ENCODE peak calls at places on chromosomes 11 and 22, in six cellular contexts. T, V, N, U, D and K are unnamed samples.

GRCh38 chr11:22347857-22348496 is 9.8 kb downstream of the SLC17A6 start:
- DNase-seq in T (no peak), V (no peak), N (no peak), U (no peak), D (no peak), K (no peak)

GRCh38 chr22:45240137-45240809 is 421 bp downstream of the KIAA0930 start:
- DNase-seq in T (no peak), V (no peak), N (no peak), U (peak), D (peak), K (peak)

GRCh38 chr22:21980547-21980946 is 2.0 kb downstream of the TOP3B start:
- DNase-seq in T (no peak), V (no peak), N (no peak), U (no peak), D (no peak), K (no peak)

GRCh38 chr11:29538339-29539036 is 478.3 kb downstream of the KCNA4 start:
- DNase-seq in T (no peak), V (no peak), N (no peak), U (no peak), D (no peak), K (no peak)

GRCh38 chr11:27429740-27430451 is 42.7 kb downstream of the LGR4 start:
- DNase-seq in T (no peak), V (no peak), N (peak), U (no peak), D (peak), K (no peak)

GRCh38 chr11:57336111-57336666 is 497 bp upstream of the SSRP1 start:
- DNase-seq in T (no peak), V (no peak), N (no peak), U (no peak), D (no peak), K (no peak)

GRCh38 chr11:60719406-60719805 is 5.1 kb upstream of the MS4A18 start:
- DNase-seq in T (no peak), V (no peak), N (no peak), U (no peak), D (no peak), K (no peak)

GRCh38 chr22:17867160-17867785 is 93.0 kb upstream of the BID start:
- DNase-seq in T (no peak), V (no peak), N (no peak), U (no peak), D (no peak), K (no peak)

GRCh38 chr11:2120359-2121100 is 18.7 kb downstream of the IGF2 start:
- DNase-seq in T (no peak), V (no peak), N (no peak), U (peak), D (peak), K (no peak)

GRCh38 chr11:83284501-83285051 is 1.6 kb downstream of the CCDC90B start:
- DNase-seq in T (no peak), V (no peak), N (no peak), U (no peak), D (no peak), K (peak)

GRCh38 chr11:45252134-45252856 is 33.8 kb downstream of the SYT13 start:
- DNase-seq in T (peak), V (peak), N (peak), U (peak), D (peak), K (peak)

GRCh38 chr11:20274031-20274430 is 89.5 kb upstream of the HTATIP2 start:
- DNase-seq in T (no peak), V (peak), N (no peak), U (peak), D (no peak), K (no peak)

GRCh38 chr11:121669422-121669821 is 216.7 kb upstream of the SORL1-AS1 start:
- DNase-seq in T (no peak), V (no peak), N (no peak), U (no peak), D (no peak), K (no peak)

GRCh38 chr11:121661796-121662508 is 209.2 kb upstream of the SORL1-AS1 start:
- DNase-seq in T (no peak), V (no peak), N (peak), U (no peak), D (no peak), K (peak)

GRCh38 chr11:121670792-121671275 is 218.1 kb upstream of the SORL1-AS1 start:
- DNase-seq in T (no peak), V (no peak), N (no peak), U (no peak), D (no peak), K (no peak)

GRCh38 chr11:121664144-121664543 is 211.4 kb upstream of the SORL1-AS1 start:
- DNase-seq in T (no peak), V (no peak), N (no peak), U (no peak), D (no peak), K (no peak)

DNA sequence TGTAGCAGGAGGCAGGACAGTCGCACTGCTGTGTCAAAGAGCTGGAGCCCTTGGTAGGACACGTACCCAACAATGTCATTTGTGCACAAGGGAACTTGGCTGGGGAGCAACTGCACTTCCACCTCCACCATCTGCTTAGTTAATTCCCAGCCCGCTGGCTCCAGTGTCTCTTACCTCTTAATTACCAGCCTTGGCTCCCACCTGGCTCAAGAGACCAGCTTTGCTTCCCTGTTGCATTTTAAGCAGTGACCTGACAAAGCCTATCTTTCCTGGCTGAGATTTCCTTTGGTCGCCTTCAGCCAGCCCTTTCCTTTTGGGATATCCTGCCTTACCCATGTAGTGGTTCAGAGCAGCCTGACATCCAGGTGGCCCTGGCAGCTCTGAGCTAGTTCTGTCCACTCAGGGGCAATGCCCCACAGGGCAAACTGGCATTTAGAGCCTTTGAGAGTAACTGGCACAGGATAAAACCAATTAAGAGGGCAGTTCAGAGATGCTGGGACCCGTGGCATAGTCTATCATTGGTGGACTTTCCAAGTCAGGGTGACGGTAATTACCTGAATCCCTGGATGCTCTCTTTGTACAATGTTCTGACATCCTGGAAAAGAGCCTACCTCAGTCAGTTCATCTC is 212.6 kb upstream of the SORL1-AS1 start:
- DNase-seq in T (no peak), V (no peak), N (no peak), U (no peak), D (no peak), K (no peak)
- H3K23ac ChIP-seq in T (no peak), V (no peak), N (no peak), U (no peak), D (peak), K (no peak)

GRCh38 chr22:28220626-28221363 is 301.7 kb upstream of the PITPNB start:
- DNase-seq in T (no peak), V (no peak), N (no peak), U (no peak), D (no peak), K (no peak)
- H3K23ac ChIP-seq in T (no peak), V (no peak), N (no peak), U (no peak), D (no peak), K (no peak)

DNA sequence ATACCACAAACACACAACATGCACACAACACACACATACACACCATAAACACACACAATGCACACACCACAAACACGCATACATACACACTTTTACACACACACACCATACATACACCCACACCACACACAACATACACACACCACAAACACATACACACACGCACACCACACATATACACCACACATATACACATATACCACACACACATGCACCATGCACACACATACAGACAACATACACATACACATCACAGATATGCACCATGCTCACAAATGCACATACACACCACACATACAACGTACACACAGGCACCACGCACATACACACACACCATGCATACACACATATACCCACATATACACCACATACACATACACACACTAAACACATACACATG is 11.7 kb upstream of the B4GALNT4 start:
- DNase-seq in T (no peak), V (no peak), N (no peak), U (no peak), D (no peak), K (no peak)
- H3K23ac ChIP-seq in T (no peak), V (no peak), N (peak), U (no peak), D (peak), K (no peak)

GRCh38 chr22:50338042-50338573 is 5.0 kb upstream of the PPP6R2 start:
- DNase-seq in T (no peak), V (no peak), N (no peak), U (no peak), D (no peak), K (no peak)
- H3K23ac ChIP-seq in T (peak), V (peak), N (peak), U (peak), D (peak), K (no peak)

DNA sequence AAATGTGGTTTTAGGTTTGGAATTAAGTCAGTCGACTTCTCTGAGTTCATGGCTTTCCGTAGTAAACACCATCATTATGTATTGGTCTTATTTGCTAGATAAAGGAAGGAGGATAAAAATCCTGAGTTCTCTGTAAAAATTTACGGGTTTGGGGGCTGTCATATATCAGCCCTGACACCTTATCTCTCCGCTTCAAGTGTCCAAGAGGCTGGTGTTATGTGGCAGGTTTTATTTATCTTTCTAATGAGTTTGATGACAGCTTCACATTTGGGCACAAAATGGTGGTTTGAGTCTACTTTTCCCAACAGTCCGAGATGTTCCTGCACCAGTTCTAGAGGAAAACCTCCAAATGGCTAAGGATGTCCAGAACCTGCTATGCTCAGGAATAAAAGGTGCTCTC is 67.3 kb upstream of the VSTM5 start:
- DNase-seq in T (no peak), V (no peak), N (no peak), U (no peak), D (no peak), K (no peak)
- H3K23ac ChIP-seq in T (no peak), V (no peak), N (no peak), U (no peak), D (no peak), K (no peak)

DNA sequence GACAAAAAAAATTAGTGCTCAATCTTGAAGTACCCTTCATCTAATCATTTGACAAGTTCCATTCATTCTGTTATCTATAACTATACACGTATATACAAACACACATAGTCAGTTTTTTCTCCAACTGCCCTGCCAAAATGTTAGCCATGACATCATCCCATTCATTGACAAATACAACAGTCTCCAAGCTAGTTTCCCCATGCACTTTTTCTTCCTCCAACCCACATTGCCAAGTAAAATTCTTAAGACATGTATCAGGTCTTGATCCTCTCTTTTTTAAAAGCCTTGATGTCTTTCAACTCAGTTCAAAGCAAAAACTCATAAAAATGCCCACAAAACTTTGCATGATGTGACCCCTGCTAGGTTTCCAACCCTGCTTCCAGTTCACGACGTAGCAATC is 58.1 kb downstream of the DDI1 start:
- DNase-seq in T (no peak), V (no peak), N (peak), U (no peak), D (no peak), K (no peak)
- H3K23ac ChIP-seq in T (no peak), V (no peak), N (no peak), U (no peak), D (no peak), K (no peak)

GRCh38 chr22:43081968-43082367 is 7.2 kb downstream of the TTLL1 start:
- DNase-seq in T (no peak), V (no peak), N (peak), U (no peak), D (no peak), K (no peak)

GRCh38 chr22:43078522-43078921 is 10.7 kb downstream of the TTLL1 start:
- DNase-seq in T (no peak), V (no peak), N (no peak), U (no peak), D (no peak), K (no peak)

GRCh38 chr22:43079742-43080141 is 9.4 kb downstream of the TTLL1 start:
- DNase-seq in T (no peak), V (no peak), N (no peak), U (no peak), D (no peak), K (no peak)

GRCh38 chr22:43077121-43077877 is 11.9 kb downstream of the TTLL1 start:
- DNase-seq in T (no peak), V (no peak), N (no peak), U (no peak), D (no peak), K (no peak)
- H3K23ac ChIP-seq in T (no peak), V (no peak), N (no peak), U (no peak), D (no peak), K (no peak)

DNA sequence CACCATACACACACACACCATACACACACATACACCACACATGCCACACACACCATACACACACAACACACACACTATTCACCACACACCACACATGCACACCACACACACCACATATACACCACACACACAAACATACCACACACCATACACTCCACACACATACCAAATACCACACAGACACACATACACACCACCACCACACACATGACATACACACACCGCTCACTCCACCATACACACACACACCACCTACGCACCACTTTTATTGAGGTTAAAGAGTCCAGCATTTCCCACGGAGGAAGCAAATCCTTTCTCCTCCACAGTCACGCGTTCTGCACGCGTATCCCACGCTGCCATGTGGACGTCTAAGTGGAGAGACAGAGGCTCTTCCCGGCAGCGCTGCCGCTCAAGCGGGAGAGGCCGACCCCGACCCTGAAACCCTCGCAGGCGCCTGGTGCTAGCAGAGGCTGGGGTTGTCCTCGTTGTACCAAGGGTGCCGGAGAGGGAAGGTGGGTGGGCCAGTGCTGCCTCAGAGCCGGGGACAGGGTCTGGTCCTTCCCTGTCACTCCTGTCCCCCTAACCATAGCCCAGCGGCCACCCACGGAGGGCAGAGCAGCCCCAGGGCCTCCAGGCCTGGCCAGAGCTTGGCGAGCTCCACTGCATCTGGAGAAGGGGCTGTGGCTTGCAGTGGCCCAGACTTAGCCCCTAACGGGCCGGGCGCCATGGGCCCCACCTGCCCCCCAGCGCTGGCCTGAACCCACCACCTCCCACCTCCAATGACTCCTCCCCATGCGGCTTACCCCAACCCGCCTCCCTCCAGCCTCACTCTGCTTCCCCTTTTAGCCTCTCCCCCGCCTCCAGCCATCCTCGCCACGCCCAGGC is 1495.0 kb downstream of the BRD1 start:
- DNase-seq in T (no peak), V (no peak), N (no peak), U (no peak), D (no peak), K (no peak)
- H3K23ac ChIP-seq in T (no peak), V (peak), N (no peak), U (no peak), D (no peak), K (no peak)

GRCh38 chr22:49660321-49660720 is 167.4 kb downstream of the BRD1 start:
- DNase-seq in T (peak), V (no peak), N (no peak), U (no peak), D (no peak), K (no peak)

GRCh38 chr22:49659281-49659923 is 168.3 kb downstream of the BRD1 start:
- DNase-seq in T (peak), V (no peak), N (no peak), U (no peak), D (no peak), K (no peak)

GRCh38 chr22:49662681-49663080 is 165.0 kb downstream of the BRD1 start:
- DNase-seq in T (peak), V (no peak), N (no peak), U (no peak), D (no peak), K (no peak)

GRCh38 chr22:49659924-49660315 is 167.8 kb downstream of the BRD1 start:
- DNase-seq in T (peak), V (no peak), N (no peak), U (no peak), D (no peak), K (no peak)

GRCh38 chr22:49660794-49661781 is 166.6 kb downstream of the BRD1 start:
- DNase-seq in T (peak), V (no peak), N (no peak), U (no peak), D (no peak), K (no peak)
- H3K23ac ChIP-seq in T (no peak), V (peak), N (no peak), U (no peak), D (no peak), K (no peak)